ENCODE peak calls at places on chromosomes 2 and 18, in four cellular contexts. A is substantia nigra, M is iPS-NIHi11, U is EL. Q is an unnamed sample.

GRCh38 chr2:217929757-217930707 is 72.8 kb downstream of the TNS1 start:
- DNase-seq in M (no peak), U (no peak), A (no peak), Q (no peak)

GRCh38 chr18:48861181-48861715 is 89.5 kb downstream of the SMAD7 start:
- DNase-seq in M (peak; percentile 72), U (no peak), A (no peak), Q (no peak)

GRCh38 chr2:66789741-66790140 is 354.8 kb downstream of the MEIS1 start:
- DNase-seq in M (no peak), U (no peak), A (no peak), Q (no peak)

GRCh38 chr2:101113441-101114267 is 37.5 kb downstream of the TBC1D8 start:
- DNase-seq in M (peak; percentile 64), A (no peak), U (peak; percentile 38), Q (peak; percentile 90)

GRCh38 chr2:20623741-20624155 is 27.1 kb downstream of the HS1BP3 start:
- DNase-seq in M (no peak), A (no peak), U (no peak), Q (no peak)

GRCh38 chr2:43184339-43184895 is 42.0 kb downstream of the ZFP36L2 start:
- DNase-seq in A (no peak), U (peak; percentile 43), M (no peak), Q (no peak)

GRCh38 chr2:158486970-158487325 is 30.2 kb downstream of the PKP4 start:
- DNase-seq in M (no peak), A (no peak), U (peak; percentile 63), Q (no peak)

GRCh38 chr2:42929985-42930581 is 137.7 kb upstream of the HAAO start:
- DNase-seq in U (no peak), A (no peak), M (no peak), Q (no peak)

GRCh38 chr2:236666646-236667204 is 97.1 kb downstream of the ACKR3 start:
- DNase-seq in U (no peak), M (no peak), A (no peak), Q (no peak)

GRCh38 chr18:44626807-44627206 is 53.9 kb upstream of the SETBP1 start:
- DNase-seq in A (no peak), U (peak; percentile 19), M (no peak), Q (no peak)

GRCh38 chr2:64656379-64656778 is 2.7 kb upstream of the SERTAD2 start:
- DNase-seq in M (no peak), U (peak; percentile 13), A (no peak), Q (no peak)

GRCh38 chr2:63875143-63875542 is 33.4 kb downstream of the UGP2 start:
- DNase-seq in A (no peak), M (no peak), U (peak; percentile 17), Q (no peak)

GRCh38 chr2:214543386-214543955 is 132.6 kb downstream of the VWC2L start:
- DNase-seq in A (no peak), U (peak; percentile 72), M (no peak), Q (peak; percentile 33)

GRCh38 chr2:240238201-240238600 is 97.7 kb upstream of the OTOS start:
- DNase-seq in M (no peak), A (no peak), U (no peak), Q (no peak)

GRCh38 chr2:161045726-161046125 is 114.5 kb upstream of the TANK start:
- DNase-seq in U (peak; percentile 68), M (no peak), A (no peak), Q (no peak)

GRCh38 chr2:55231546-55232083 is 478 bp downstream of the CLHC1 start:
- DNase-seq in U (peak; percentile 38), M (peak; percentile 47), A (no peak), Q (no peak)

GRCh38 chr2:196798980-196799379 is 503 bp downstream of the GTF3C3 start:
- DNase-seq in U (no peak), M (peak; percentile 11), A (no peak), Q (no peak)

GRCh38 chr2:109422071-109422757 is 191.6 kb downstream of the SEPTIN10 start:
- DNase-seq in U (no peak), M (no peak), A (no peak), Q (no peak)

GRCh38 chr2:119638891-119639539 is 40.0 kb upstream of the TMEM177 start:
- DNase-seq in M (peak; percentile 29), U (peak; percentile 16), A (no peak), Q (no peak)

Q was measured in NCI-H460.